ENCODE peak calls at places on chromosomes 12 and 14, in five cellular contexts. M, P, E, W and B are unnamed samples.

GRCh38 chr14:81386379-81386778 is 13.7 kb downstream of the STON2 start:
- DNase-seq in M (no peak), P (no peak), E (no peak), W (no peak), B (no peak)

GRCh38 chr14:100824156-100824555 is 1.8 kb upstream of the MEG3 start:
- DNase-seq in M (peak; percentile 46), P (no peak), E (no peak), W (peak; percentile 77), B (no peak)

GRCh38 chr14:42110167-42110566 is 503.5 kb downstream of the LRFN5 start:
- DNase-seq in M (no peak), P (peak; percentile 43), E (peak; percentile 85), W (no peak), B (no peak)

GRCh38 chr14:50768220-50768619 is 62.7 kb downstream of the NIN start:
- DNase-seq in M (no peak), P (no peak), E (no peak), W (no peak), B (no peak)

GRCh38 chr14:76314521-76314951 is 61.4 kb upstream of the ESRRB start:
- DNase-seq in M (no peak), P (no peak), E (no peak), W (peak; percentile 29), B (no peak)

GRCh38 chr14:23513005-23513412 is 38.6 kb downstream of the ZFHX2 start:
- DNase-seq in M (no peak), P (no peak), E (no peak), W (peak; percentile 74), B (no peak)

GRCh38 chr12:28180791-28181190 is 9.5 kb upstream of the CCDC91 start:
- DNase-seq in M (no peak), P (no peak), E (no peak), W (no peak), B (no peak)

GRCh38 chr12:110312581-110313360 is 31.7 kb downstream of the ATP2A2 start:
- DNase-seq in M (no peak), P (no peak), E (peak; percentile 78), W (peak; percentile 72), B (no peak)

GRCh38 chr12:102026728-102027127 is 35.1 kb downstream of the WASHC3 start:
- DNase-seq in M (no peak), P (no peak), E (no peak), W (no peak), B (no peak)

GRCh38 chr14:85315891-85316290 is 214.1 kb upstream of the FLRT2 start:
- DNase-seq in M (no peak), P (no peak), E (no peak), W (no peak), B (no peak)

GRCh38 chr12:34295366-34296142 is 273.3 kb downstream of the ALG10 start:
- DNase-seq in M (no peak), P (no peak), E (no peak), W (peak; percentile 33), B (no peak)

GRCh38 chr12:80321653-80322052 is 122.4 kb upstream of the PTPRQ start:
- DNase-seq in M (no peak), P (no peak), E (peak; percentile 80), W (no peak), B (no peak)

GRCh38 chr12:113591480-113591971 is 119.9 kb upstream of the LHX5 start:
- DNase-seq in M (no peak), P (no peak), E (peak; percentile 64), W (no peak), B (no peak)

GRCh38 chr12:49794021-49794420 is 34.2 kb downstream of the NCKAP5L start:
- DNase-seq in M (no peak), P (no peak), E (no peak), W (peak; percentile 39), B (no peak)

GRCh38 chr14:80781968-80782367 is 159.6 kb downstream of the CEP128 start:
- DNase-seq in M (no peak), P (no peak), E (peak; percentile 37), W (no peak), B (no peak)

GRCh38 chr12:26273811-26274210 is 78.4 kb downstream of the SSPN start:
- DNase-seq in M (no peak), P (no peak), E (no peak), W (no peak), B (no peak)

GRCh38 chr12:26275313-26276257 is 80.2 kb downstream of the SSPN start:
- DNase-seq in M (no peak), P (no peak), E (peak; percentile 91), W (no peak), B (no peak)

GRCh38 chr12:26271889-26272492 is 76.6 kb downstream of the SSPN start:
- DNase-seq in M (peak; percentile 81), P (no peak), E (peak; percentile 68), W (peak; percentile 89), B (no peak)

GRCh38 chr12:26276709-26277108 is 81.3 kb downstream of the SSPN start:
- DNase-seq in M (no peak), P (no peak), E (peak; percentile 35), W (no peak), B (no peak)

GRCh38 chr12:26274441-26275312 is 79.3 kb downstream of the SSPN start:
- DNase-seq in M (peak; percentile 63), P (peak; percentile 78), E (peak; percentile 100), W (peak; percentile 95), B (peak; percentile 49)
- TF ChIP-seq CTCF in M (no peak), P (no peak), E (peak; percentile 83), W (no peak), B (no peak)

GRCh38 chr12:107328442-107329133 is 235.2 kb upstream of the CRY1 start:
- DNase-seq in M (no peak), P (no peak), E (peak; percentile 53), W (no peak), B (no peak)
- H3K4me1 ChIP-seq in M (no peaks in the 10 kb centered on the region), P (no peaks in the 10 kb centered on the region), E (peaks cover 44% of the 10 kb centered on the region), W (no peaks in the 10 kb centered on the region), B (peaks cover 9% of the 10 kb centered on the region)

GRCh38 chr14:96364911-96365310 is 1.6 kb downstream of the GSKIP start:
- DNase-seq in M (no peak), P (no peak), E (no peak), W (no peak), B (no peak)
- H3K4me3 ChIP-seq in M (no peak overlapping the region), P (peak overlapping the region; percentile 73), E (peak overlapping the region; percentile 83), W (no peak overlapping the region), B (peak overlapping the region; percentile 72)

GRCh38 chr12:119020377-119021360 is 39.3 kb downstream of the SRRM4 start:
- DNase-seq in M (peak; percentile 57), P (no peak), E (peak; percentile 53), W (no peak), B (no peak)
- TF ChIP-seq CTCF in M (peak; percentile 62), P (peak; percentile 26), E (peak; percentile 76), W (no peak), B (peak; percentile 45)